ENCODE peak calls at places on chromosomes 6 and 20, in five cellular contexts. Y, E, L, Z and I are unnamed samples.
A peak's percentile ranks its signal among the peaks of the same experiment; 100 is the strongest.

GRCh38 chr6:5529733-5530132 is 268.4 kb downstream of the FARS2 start:
- DNase-seq in Y (no peak), E (no peak), L (no peak), Z (no peak), I (no peak)

GRCh38 chr6:166078294-166078693 is 89.4 kb downstream of the TBXT start:
- DNase-seq in Y (no peak), E (peak; percentile 59), L (no peak), Z (no peak), I (no peak)

GRCh38 chr6:111794716-111795452 is 78.4 kb downstream of the FYN start:
- DNase-seq in Y (no peak), E (no peak), L (no peak), Z (no peak), I (no peak)

GRCh38 chr6:104161960-104162669 is 697.6 kb downstream of the HACE1 start:
- DNase-seq in Y (no peak), E (peak; percentile 68), L (no peak), Z (no peak), I (no peak)

GRCh38 chr6:15429146-15430110 is 183.6 kb downstream of the JARID2 start:
- DNase-seq in Y (no peak), E (peak; percentile 82), L (no peak), Z (no peak), I (no peak)

GRCh38 chr6:133880006-133880405 is 8.9 kb upstream of the TCF21 start:
- DNase-seq in Y (no peak), E (no peak), L (no peak), Z (no peak), I (no peak)

GRCh38 chr6:48476257-48476656 is 365.3 kb upstream of the PTCHD4 start:
- DNase-seq in Y (no peak), E (peak; percentile 40), L (no peak), Z (no peak), I (no peak)

GRCh38 chr6:163230901-163231300 is 183.6 kb upstream of the QKI start:
- DNase-seq in Y (no peak), E (no peak), L (no peak), Z (no peak), I (no peak)

GRCh38 chr6:147081210-147081609 is 123.0 kb upstream of the STXBP5 start:
- DNase-seq in Y (no peak), E (no peak), L (no peak), Z (no peak), I (no peak)

GRCh38 chr6:24910850-24911712 is 24.7 kb downstream of the RIPOR2 start:
- DNase-seq in Y (peak; percentile 76), E (peak; percentile 22), L (peak; percentile 30), Z (no peak), I (no peak)

GRCh38 chr20:41143354-41143753 is 6.0 kb downstream of the PLCG1 start:
- DNase-seq in Y (no peak), E (no peak), L (no peak), Z (no peak), I (no peak)

GRCh38 chr20:32626859-32627636 is 41.9 kb upstream of the NOL4L start:
- DNase-seq in Y (peak; percentile 94), E (no peak), L (peak; percentile 6), Z (no peak), I (no peak)

GRCh38 chr6:30955367-30956042 is 14.7 kb downstream of the MUCL3 start:
- DNase-seq in Y (peak; percentile 52), E (peak; percentile 58), L (no peak), Z (peak; percentile 55), I (no peak)